ENCODE peak calls at places on chromosomes 6 and 20, in nine cellular contexts. G is HCT116, M is A549, W is GM12878, U is GM23338, F is Panc1, J is K562, Y is SK-N-SH, V is HepG2. O is an unnamed sample.

GRCh38 chr6:136250686-136251008 is 536 bp upstream of the MTFR2 start:
- DNase-seq in G (no peak), M (no peak), W (no peak), U (no peak), F (no peak), J (no peak), Y (no peak), V (no peak), O (no peak)

GRCh38 chr6:107173779-107174178 is 58.5 kb upstream of the BEND3 start:
- DNase-seq in G (no peak), M (no peak), W (no peak), U (no peak), F (no peak), J (no peak), Y (no peak), V (no peak), O (no peak)

GRCh38 chr6:39088331-39088730 is 26.7 kb downstream of the SAYSD1 start:
- DNase-seq in G (no peak), M (peak), W (no peak), U (peak), F (no peak), J (peak), Y (no peak), V (peak), O (no peak)

GRCh38 chr6:30341728-30342127 is 3.2 kb upstream of the RPP21 start:
- DNase-seq in G (no peak), M (no peak), W (no peak), U (no peak), F (no peak), J (no peak), Y (no peak), V (no peak), O (no peak)

GRCh38 chr20:16293590-16293989 is 279.7 kb downstream of the KIF16B start:
- DNase-seq in G (no peak), M (peak), W (no peak), U (no peak), F (peak), J (no peak), Y (no peak), V (no peak), O (no peak)

GRCh38 chr6:32666420-32667300 is at the start of gene HLA-DQB1:
- DNase-seq in G (peak), M (peak), W (peak), U (peak), F (no peak), J (no peak), Y (peak), V (peak), O (no peak)

GRCh38 chr20:36219671-36220220 is 16.5 kb upstream of the AAR2 start:
- DNase-seq in G (no peak), M (no peak), W (no peak), U (no peak), F (no peak), J (no peak), Y (no peak), V (no peak), O (no peak)

GRCh38 chr20:58825450-58825849 is 25.3 kb downstream of the GNAS-AS1 start:
- DNase-seq in G (no peak), M (no peak), W (no peak), U (no peak), F (no peak), J (no peak), Y (no peak), V (no peak), O (no peak)

GRCh38 chr6:4687989-4688947 is 87.9 kb upstream of the CDYL start:
- DNase-seq in G (peak), M (peak), W (no peak), U (no peak), F (peak), J (peak), Y (no peak), V (no peak), O (peak)

GRCh38 chr6:6193221-6193745 is 127.2 kb downstream of the F13A1 start:
- DNase-seq in G (no peak), M (no peak), W (no peak), U (no peak), F (no peak), J (no peak), Y (no peak), V (no peak), O (no peak)

GRCh38 chr6:13496508-13497180 is 9.2 kb upstream of the GFOD1 start:
- DNase-seq in G (no peak), M (no peak), W (no peak), U (no peak), F (no peak), J (no peak), Y (no peak), V (no peak), O (no peak)

DNA sequence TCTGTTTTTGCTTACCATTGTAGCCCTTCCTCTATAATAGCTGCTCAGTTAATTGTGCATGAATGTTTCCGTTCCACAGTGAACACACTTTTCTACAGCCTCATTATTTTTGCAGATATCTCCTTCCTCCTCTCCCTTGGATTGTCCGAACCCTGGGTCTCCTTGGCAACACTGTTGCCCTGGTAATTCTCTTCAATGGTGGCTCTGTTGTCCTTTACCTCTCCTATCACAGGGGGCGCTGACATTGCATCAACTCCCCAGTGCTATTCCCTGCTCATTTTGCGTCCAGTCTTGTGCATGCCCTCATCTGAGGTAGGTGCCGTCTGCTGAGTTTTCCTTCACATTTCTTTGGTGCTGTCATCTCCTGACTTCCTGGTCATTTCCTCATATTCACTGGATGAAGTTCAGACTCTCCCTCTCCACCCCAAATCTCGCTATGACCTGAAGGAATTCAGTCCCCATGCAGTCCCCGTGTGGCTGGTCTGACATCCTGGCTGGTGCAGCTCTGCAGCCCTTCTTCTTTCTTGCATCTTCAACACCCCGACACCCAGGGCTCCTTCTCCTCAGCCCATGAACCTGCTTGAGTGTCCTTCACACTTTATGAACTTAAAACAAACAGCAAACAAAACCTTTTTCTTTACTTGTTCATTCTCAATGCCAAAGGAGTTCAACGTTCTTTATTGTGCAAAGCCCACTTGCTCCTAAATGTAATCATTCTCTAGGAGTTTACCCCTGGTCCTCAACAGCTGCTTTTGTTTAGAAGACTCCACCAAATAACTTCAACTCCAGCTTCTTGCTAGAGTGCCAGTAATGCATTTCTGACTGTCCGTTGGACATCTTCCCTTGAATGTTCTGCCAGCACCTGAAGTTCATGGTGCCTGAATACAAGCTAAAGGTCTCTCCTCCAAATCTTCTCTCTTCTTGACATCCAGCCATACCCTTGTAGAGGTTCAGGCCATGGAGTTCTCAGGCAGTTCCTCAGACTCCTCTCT is 21.3 kb downstream of the PHACTR2 start:
- DNase-seq in G (no peak), M (no peak), W (no peak), U (peak), F (no peak), J (peak), Y (no peak), V (peak), O (no peak)
- TF ChIP-seq REST in G (no peak), M (no peak), W (no peak), U (no peak), F (no peak), J (no peak), Y (no peak), V (no peak), O (no peak)

GRCh38 chr6:155278319-155279049 is 14.7 kb downstream of the CLDN20 start:
- DNase-seq in G (no peak), M (no peak), W (no peak), U (no peak), F (no peak), J (no peak), Y (no peak), V (no peak), O (no peak)
- TF ChIP-seq REST in G (no peak), M (no peak), W (no peak), U (no peak), F (no peak), J (no peak), Y (no peak), V (no peak), O (no peak)

DNA sequence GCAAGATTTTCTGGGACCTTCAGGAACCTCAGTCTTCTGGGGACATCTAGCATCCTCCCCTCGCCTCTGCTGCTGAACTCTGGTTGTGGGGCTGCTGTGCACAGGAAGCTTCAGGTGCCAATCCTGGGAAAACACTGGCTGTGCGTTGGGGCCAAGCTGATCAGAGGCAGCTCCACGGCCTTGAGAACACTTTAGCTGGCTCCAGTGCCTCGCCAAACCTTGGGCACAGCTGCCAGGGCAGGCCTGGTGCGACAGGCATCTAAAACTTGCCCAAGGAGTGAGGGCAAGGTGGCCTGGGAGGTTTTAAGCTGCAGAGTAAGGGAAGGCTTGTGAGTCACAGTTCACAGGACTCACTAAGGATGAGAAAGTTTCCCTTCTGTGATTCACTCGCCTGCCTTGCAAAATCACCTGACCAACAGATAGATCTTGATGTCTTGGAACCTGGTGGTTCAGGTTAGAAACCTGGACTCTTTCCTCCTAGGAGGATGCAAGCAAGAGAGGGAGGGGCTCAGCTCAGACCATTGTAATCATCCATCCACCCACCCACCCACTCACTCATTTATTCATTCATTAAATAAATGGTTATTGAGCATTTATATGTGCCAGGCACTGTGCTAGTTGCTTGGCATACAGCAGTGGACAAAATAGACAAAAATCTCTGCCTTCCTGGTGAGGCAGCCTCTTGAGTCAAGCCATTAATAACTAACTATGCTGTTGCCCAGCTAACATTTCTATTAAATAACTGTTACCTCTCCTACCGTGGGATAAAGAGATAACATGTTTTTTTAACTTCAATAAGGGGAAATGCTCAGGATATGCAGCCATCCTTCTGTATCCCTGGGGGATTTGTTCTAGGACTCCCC is 2.5 kb upstream of the SPATS1 start:
- DNase-seq in G (no peak), M (peak), W (no peak), U (no peak), F (peak), J (no peak), Y (no peak), V (no peak), O (no peak)
- TF ChIP-seq REST in G (no peak), M (no peak), W (no peak), U (no peak), F (no peak), J (no peak), Y (no peak), V (no peak), O (no peak)

DNA sequence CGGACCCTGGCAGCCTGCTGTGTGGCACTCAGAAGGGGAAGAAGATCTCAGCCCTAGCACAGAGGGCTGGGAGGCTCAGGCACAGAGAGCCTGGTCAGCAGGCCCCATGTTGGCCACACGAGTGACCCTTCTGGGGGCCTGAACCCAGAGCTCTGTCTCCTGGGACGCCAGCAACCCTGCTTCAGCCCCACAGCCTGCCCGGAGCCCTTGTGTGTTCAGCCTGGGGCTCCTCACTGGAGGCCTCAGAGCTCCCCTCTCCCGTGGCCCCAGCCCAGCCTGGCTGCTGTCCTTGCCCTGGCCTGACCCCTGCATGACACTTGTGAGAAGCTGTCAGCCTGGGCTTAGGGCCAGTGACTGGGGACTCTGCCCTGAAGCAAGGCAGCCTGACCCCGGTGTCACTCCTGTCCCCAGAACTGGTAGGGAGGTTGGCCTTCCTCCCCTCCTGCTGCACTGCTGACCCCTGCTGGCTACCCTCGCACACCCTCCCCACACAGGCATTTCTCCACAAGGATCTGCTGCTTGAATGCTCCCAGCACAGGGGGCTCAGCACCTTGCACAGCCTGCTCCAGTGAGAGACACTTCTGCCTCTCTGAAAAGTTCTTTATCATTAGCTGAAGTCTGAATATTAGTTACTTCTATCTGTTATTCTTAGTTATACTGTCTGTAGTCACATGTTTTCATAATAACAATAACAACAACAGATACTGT is 15.4 kb upstream of the IP6K3 start:
- DNase-seq in G (no peak), M (peak), W (no peak), U (peak), F (no peak), J (peak), Y (peak), V (peak), O (peak)
- TF ChIP-seq REST in G (no peak), M (no peak), W (no peak), U (no peak), F (no peak), J (no peak), Y (no peak), V (no peak), O (no peak)

DNA sequence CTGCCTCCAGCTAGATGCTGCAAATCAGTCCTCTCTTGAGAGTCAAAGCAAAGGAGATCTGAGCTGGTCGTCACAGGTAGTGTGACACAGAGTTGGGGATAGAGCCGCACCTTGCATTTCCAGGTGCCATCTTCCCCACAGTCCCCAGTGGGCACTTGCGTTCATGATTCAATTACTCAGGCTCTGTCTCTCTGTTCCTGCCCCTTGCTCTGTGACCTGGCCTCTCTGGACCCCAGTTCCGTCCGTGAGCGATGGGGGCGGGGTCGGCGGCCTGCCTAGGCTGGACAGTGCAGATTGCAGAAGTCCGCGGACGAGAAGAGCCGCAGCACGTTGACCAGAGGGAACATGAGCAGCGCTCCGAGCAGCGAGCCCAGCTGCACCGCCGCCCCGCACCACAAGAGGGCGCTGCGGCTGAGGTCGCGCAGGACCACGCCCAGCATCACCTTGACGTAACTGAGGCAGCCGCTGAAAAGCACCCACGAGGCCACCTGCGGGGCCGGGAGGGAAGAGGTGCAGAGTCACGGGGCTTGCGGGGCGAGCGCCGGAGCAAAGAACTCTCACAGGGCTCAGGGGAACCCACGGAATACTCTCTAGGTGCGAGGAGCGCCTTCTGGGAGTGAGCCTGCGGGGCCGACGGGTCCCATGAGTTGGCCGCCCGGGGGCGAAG is 7.4 kb downstream of the SLC52A3 start:
- DNase-seq in G (peak), M (peak), W (no peak), U (peak), F (no peak), J (peak), Y (peak), V (peak), O (no peak)
- TF ChIP-seq REST in G (no peak), M (no peak), W (no peak), U (no peak), F (no peak), J (no peak), Y (no peak), V (no peak), O (no peak)

GRCh38 chr20:56360899-56361199 is 2.1 kb downstream of the FAM210B start:
- DNase-seq in G (no peak), M (no peak), W (no peak), U (no peak), F (no peak), J (peak), Y (no peak), V (no peak), O (no peak)

GRCh38 chr20:56358070-56358469 is 704 bp upstream of the FAM210B start:
- DNase-seq in G (no peak), M (peak), W (no peak), U (no peak), F (no peak), J (no peak), Y (no peak), V (no peak), O (no peak)

GRCh38 chr20:56358600-56359211 is at the start of gene FAM210B:
- DNase-seq in G (peak), M (peak), W (no peak), U (peak), F (peak), J (peak), Y (peak), V (peak), O (peak)

GRCh38 chr20:56360133-56360898 is 1.5 kb downstream of the FAM210B start:
- DNase-seq in G (no peak), M (no peak), W (no peak), U (no peak), F (no peak), J (peak), Y (peak), V (peak), O (no peak)

DNA sequence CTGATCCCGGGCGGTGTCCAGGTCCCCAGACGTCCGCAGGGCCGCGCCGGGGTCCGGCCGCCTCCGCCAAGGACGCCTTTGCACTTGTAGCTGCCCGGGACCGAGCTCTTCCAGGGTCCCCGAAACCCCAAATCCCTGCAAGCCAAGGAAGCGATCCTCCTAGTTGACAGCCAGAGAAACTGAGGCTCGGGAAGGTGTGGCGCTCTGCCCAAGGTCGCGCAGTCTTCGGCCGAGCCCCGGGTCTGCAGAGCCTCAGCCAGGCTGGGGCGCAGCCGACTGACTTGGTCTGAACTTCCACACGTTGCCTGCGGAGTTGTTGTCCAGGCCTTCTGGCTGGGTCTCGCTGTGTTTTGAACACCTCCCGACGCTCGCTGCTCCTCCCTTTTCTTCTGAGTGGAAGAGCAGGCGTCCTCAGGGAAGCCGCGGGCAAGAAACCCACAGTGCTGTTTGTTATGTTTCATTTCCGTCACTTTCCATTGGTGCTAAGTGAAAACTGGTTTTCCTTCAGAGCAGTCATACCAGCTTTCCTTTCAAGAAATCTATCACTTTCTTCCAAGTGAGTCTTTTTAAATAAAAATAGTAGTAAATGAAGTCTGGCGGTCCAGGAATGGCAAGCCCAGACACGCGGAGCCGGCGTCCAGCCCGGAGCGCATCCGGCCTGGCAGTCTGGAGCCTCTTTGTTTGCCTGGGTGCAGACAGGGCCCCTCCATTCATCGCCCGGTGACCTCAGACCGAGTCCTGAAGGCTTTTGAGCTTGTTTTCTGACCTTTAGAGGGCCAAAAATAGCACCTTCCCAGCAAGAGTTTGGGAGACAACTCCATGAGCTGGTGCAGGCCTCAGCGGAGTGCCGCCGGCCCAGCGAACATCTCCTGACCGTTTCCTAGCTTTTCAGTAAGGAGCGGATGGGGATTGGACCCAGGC is 698 bp downstream of the FAM210B start:
- DNase-seq in G (no peak), M (peak), W (no peak), U (peak), F (no peak), J (peak), Y (peak), V (peak), O (no peak)
- TF ChIP-seq REST in G (no peak), M (no peak), W (no peak), U (no peak), F (no peak), J (no peak), Y (no peak), V (no peak), O (no peak)